ENCODE peak calls at places on chromosomes 6 and 20, in nine cellular contexts. One of them, this sample, is unnamed.

GRCh38 chr20:37729909-37730308 is 36.1 kb downstream of the CTNNBL1 start:
- DNase-seq in MCF 10A: no peak
- DNase-seq in neuronal stem cell: no peak
- DNase-seq in T-helper 2 cell: no peak
- DNase-seq in H1: no peak
- DNase-seq in cardiac fibroblast: peak
- DNase-seq in activated naive CD4-positive, alpha-beta T cell treated with anti-CD3 and anti-CD28 coated beads, Interleukin-2, amount 10 ng/mL, durations not matched to agents 7 days and 5 days: no peak
- DNase-seq in cerebellum: no peak
- DNase-seq in left ventricle myocardium superior: no peak
- DNase-seq in this sample: peak

GRCh38 chr6:491233-491632 is 99.7 kb downstream of the IRF4 start:
- DNase-seq in cerebellum: no peak
- DNase-seq in left ventricle myocardium superior: no peak
- DNase-seq in T-helper 2 cell: no peak
- DNase-seq in cardiac fibroblast: no peak
- DNase-seq in MCF 10A: no peak
- DNase-seq in neuronal stem cell: no peak
- DNase-seq in activated naive CD4-positive, alpha-beta T cell treated with anti-CD3 and anti-CD28 coated beads, Interleukin-2, amount 10 ng/mL, durations not matched to agents 7 days and 5 days: peak
- DNase-seq in H1: no peak
- DNase-seq in this sample: peak

GRCh38 chr20:10763117-10763516 is 89.3 kb upstream of the JAG1 start:
- DNase-seq in activated naive CD4-positive, alpha-beta T cell treated with anti-CD3 and anti-CD28 coated beads, Interleukin-2, amount 10 ng/mL, durations not matched to agents 7 days and 5 days: no peak
- DNase-seq in neuronal stem cell: no peak
- DNase-seq in T-helper 2 cell: no peak
- DNase-seq in H1: no peak
- DNase-seq in cardiac fibroblast: peak
- DNase-seq in cerebellum: no peak
- DNase-seq in MCF 10A: no peak
- DNase-seq in left ventricle myocardium superior: no peak
- DNase-seq in this sample: peak

GRCh38 chr6:166989427-166990034 is 9.7 kb upstream of the CEP43 start:
- DNase-seq in cardiac fibroblast: peak
- DNase-seq in activated naive CD4-positive, alpha-beta T cell treated with anti-CD3 and anti-CD28 coated beads, Interleukin-2, amount 10 ng/mL, durations not matched to agents 7 days and 5 days: peak
- DNase-seq in T-helper 2 cell: no peak
- DNase-seq in cerebellum: peak
- DNase-seq in H1: no peak
- DNase-seq in MCF 10A: peak
- DNase-seq in neuronal stem cell: no peak
- DNase-seq in left ventricle myocardium superior: no peak
- DNase-seq in this sample: peak

GRCh38 chr20:60986757-60987156 is 265.3 kb upstream of the CDH4 start:
- DNase-seq in MCF 10A: no peak
- DNase-seq in cardiac fibroblast: no peak
- DNase-seq in T-helper 2 cell: no peak
- DNase-seq in activated naive CD4-positive, alpha-beta T cell treated with anti-CD3 and anti-CD28 coated beads, Interleukin-2, amount 10 ng/mL, durations not matched to agents 7 days and 5 days: no peak
- DNase-seq in cerebellum: peak
- DNase-seq in H1: no peak
- DNase-seq in left ventricle myocardium superior: no peak
- DNase-seq in neuronal stem cell: no peak
- DNase-seq in this sample: no peak

GRCh38 chr20:51456511-51457280 is 85.8 kb downstream of the NFATC2 start:
- DNase-seq in left ventricle myocardium superior: peak
- DNase-seq in activated naive CD4-positive, alpha-beta T cell treated with anti-CD3 and anti-CD28 coated beads, Interleukin-2, amount 10 ng/mL, durations not matched to agents 7 days and 5 days: no peak
- DNase-seq in neuronal stem cell: no peak
- DNase-seq in H1: no peak
- DNase-seq in cardiac fibroblast: peak
- DNase-seq in cerebellum: peak
- DNase-seq in MCF 10A: peak
- DNase-seq in T-helper 2 cell: no peak
- DNase-seq in this sample: peak

GRCh38 chr6:168208854-168209253 is 110.7 kb downstream of the DACT2 start:
- DNase-seq in MCF 10A: no peak
- DNase-seq in T-helper 2 cell: no peak
- DNase-seq in activated naive CD4-positive, alpha-beta T cell treated with anti-CD3 and anti-CD28 coated beads, Interleukin-2, amount 10 ng/mL, durations not matched to agents 7 days and 5 days: no peak
- DNase-seq in cerebellum: no peak
- DNase-seq in cardiac fibroblast: no peak
- DNase-seq in left ventricle myocardium superior: no peak
- DNase-seq in neuronal stem cell: no peak
- DNase-seq in H1: peak
- DNase-seq in this sample: no peak

GRCh38 chr20:9220874-9221547 is 152.1 kb downstream of the PLCB4 start:
- DNase-seq in H1: no peak
- DNase-seq in T-helper 2 cell: no peak
- DNase-seq in cerebellum: no peak
- DNase-seq in left ventricle myocardium superior: no peak
- DNase-seq in activated naive CD4-positive, alpha-beta T cell treated with anti-CD3 and anti-CD28 coated beads, Interleukin-2, amount 10 ng/mL, durations not matched to agents 7 days and 5 days: no peak
- DNase-seq in cardiac fibroblast: peak
- DNase-seq in MCF 10A: no peak
- DNase-seq in neuronal stem cell: no peak
- DNase-seq in this sample: peak

GRCh38 chr6:25175216-25175615 is 104.0 kb upstream of the CARMIL1 start:
- DNase-seq in H1: no peak
- DNase-seq in neuronal stem cell: no peak
- DNase-seq in left ventricle myocardium superior: no peak
- DNase-seq in MCF 10A: peak
- DNase-seq in T-helper 2 cell: no peak
- DNase-seq in cardiac fibroblast: peak
- DNase-seq in activated naive CD4-positive, alpha-beta T cell treated with anti-CD3 and anti-CD28 coated beads, Interleukin-2, amount 10 ng/mL, durations not matched to agents 7 days and 5 days: no peak
- DNase-seq in cerebellum: no peak
- DNase-seq in this sample: peak

GRCh38 chr6:152700427-152700826 is 2.7 kb downstream of the MYCT1 start:
- DNase-seq in MCF 10A: no peak
- DNase-seq in H1: no peak
- DNase-seq in T-helper 2 cell: no peak
- DNase-seq in left ventricle myocardium superior: no peak
- DNase-seq in neuronal stem cell: no peak
- DNase-seq in cerebellum: no peak
- DNase-seq in cardiac fibroblast: peak
- DNase-seq in activated naive CD4-positive, alpha-beta T cell treated with anti-CD3 and anti-CD28 coated beads, Interleukin-2, amount 10 ng/mL, durations not matched to agents 7 days and 5 days: no peak
- DNase-seq in this sample: no peak

GRCh38 chr6:77457720-77458349 is 5.5 kb downstream of the HTR1B start:
- DNase-seq in left ventricle myocardium superior: peak
- DNase-seq in H1: peak
- DNase-seq in activated naive CD4-positive, alpha-beta T cell treated with anti-CD3 and anti-CD28 coated beads, Interleukin-2, amount 10 ng/mL, durations not matched to agents 7 days and 5 days: peak
- DNase-seq in neuronal stem cell: peak
- DNase-seq in MCF 10A: peak
- DNase-seq in T-helper 2 cell: no peak
- DNase-seq in cardiac fibroblast: peak
- DNase-seq in cerebellum: no peak
- DNase-seq in this sample: peak

GRCh38 chr6:40393641-40394040 is 193.5 kb downstream of the LRFN2 start:
- DNase-seq in cardiac fibroblast: no peak
- DNase-seq in cerebellum: no peak
- DNase-seq in T-helper 2 cell: no peak
- DNase-seq in neuronal stem cell: no peak
- DNase-seq in H1: peak
- DNase-seq in activated naive CD4-positive, alpha-beta T cell treated with anti-CD3 and anti-CD28 coated beads, Interleukin-2, amount 10 ng/mL, durations not matched to agents 7 days and 5 days: peak
- DNase-seq in MCF 10A: no peak
- DNase-seq in left ventricle myocardium superior: no peak
- DNase-seq in this sample: no peak

GRCh38 chr20:24762371-24762770 is 186.7 kb upstream of the CST7 start:
- DNase-seq in H1: no peak
- DNase-seq in neuronal stem cell: no peak
- DNase-seq in MCF 10A: no peak
- DNase-seq in activated naive CD4-positive, alpha-beta T cell treated with anti-CD3 and anti-CD28 coated beads, Interleukin-2, amount 10 ng/mL, durations not matched to agents 7 days and 5 days: no peak
- DNase-seq in T-helper 2 cell: no peak
- DNase-seq in cardiac fibroblast: no peak
- DNase-seq in cerebellum: no peak
- DNase-seq in left ventricle myocardium superior: no peak
- DNase-seq in this sample: no peak

GRCh38 chr6:66198062-66198624 is 491.1 kb upstream of the EYS start:
- DNase-seq in H1: no peak
- DNase-seq in T-helper 2 cell: no peak
- DNase-seq in cerebellum: no peak
- DNase-seq in neuronal stem cell: no peak
- DNase-seq in MCF 10A: no peak
- DNase-seq in activated naive CD4-positive, alpha-beta T cell treated with anti-CD3 and anti-CD28 coated beads, Interleukin-2, amount 10 ng/mL, durations not matched to agents 7 days and 5 days: no peak
- DNase-seq in left ventricle myocardium superior: no peak
- DNase-seq in cardiac fibroblast: no peak
- DNase-seq in this sample: no peak

GRCh38 chr6:32046450-32047083 is 8.4 kb downstream of the CYP21A2 start:
- DNase-seq in T-helper 2 cell: no peak
- DNase-seq in activated naive CD4-positive, alpha-beta T cell treated with anti-CD3 and anti-CD28 coated beads, Interleukin-2, amount 10 ng/mL, durations not matched to agents 7 days and 5 days: no peak
- DNase-seq in MCF 10A: peak
- DNase-seq in cerebellum: no peak
- DNase-seq in neuronal stem cell: peak
- DNase-seq in H1: peak
- DNase-seq in cardiac fibroblast: peak
- DNase-seq in left ventricle myocardium superior: peak
- DNase-seq in this sample: peak

GRCh38 chr6:130655586-130655985 is 171.6 kb upstream of the SMLR1 start:
- DNase-seq in cerebellum: no peak
- DNase-seq in MCF 10A: no peak
- DNase-seq in H1: no peak
- DNase-seq in activated naive CD4-positive, alpha-beta T cell treated with anti-CD3 and anti-CD28 coated beads, Interleukin-2, amount 10 ng/mL, durations not matched to agents 7 days and 5 days: no peak
- DNase-seq in T-helper 2 cell: no peak
- DNase-seq in neuronal stem cell: no peak
- DNase-seq in left ventricle myocardium superior: no peak
- DNase-seq in cardiac fibroblast: no peak
- DNase-seq in this sample: no peak

GRCh38 chr20:48586728-48587127 is 241.1 kb downstream of the PREX1 start:
- DNase-seq in neuronal stem cell: no peak
- DNase-seq in T-helper 2 cell: no peak
- DNase-seq in H1: no peak
- DNase-seq in activated naive CD4-positive, alpha-beta T cell treated with anti-CD3 and anti-CD28 coated beads, Interleukin-2, amount 10 ng/mL, durations not matched to agents 7 days and 5 days: no peak
- DNase-seq in left ventricle myocardium superior: no peak
- DNase-seq in MCF 10A: no peak
- DNase-seq in cerebellum: no peak
- DNase-seq in cardiac fibroblast: no peak
- DNase-seq in this sample: no peak

GRCh38 chr6:49462599-49462926 is 490 bp downstream of the MMUT start:
- DNase-seq in cardiac fibroblast: no peak
- DNase-seq in T-helper 2 cell: no peak
- DNase-seq in cerebellum: peak
- DNase-seq in neuronal stem cell: no peak
- DNase-seq in MCF 10A: no peak
- DNase-seq in H1: no peak
- DNase-seq in activated naive CD4-positive, alpha-beta T cell treated with anti-CD3 and anti-CD28 coated beads, Interleukin-2, amount 10 ng/mL, durations not matched to agents 7 days and 5 days: no peak
- DNase-seq in left ventricle myocardium superior: no peak
- DNase-seq in this sample: no peak

GRCh38 chr6:168089186-168090063 is 10.4 kb upstream of the FRMD1 start:
- DNase-seq in T-helper 2 cell: no peak
- DNase-seq in cerebellum: no peak
- DNase-seq in activated naive CD4-positive, alpha-beta T cell treated with anti-CD3 and anti-CD28 coated beads, Interleukin-2, amount 10 ng/mL, durations not matched to agents 7 days and 5 days: no peak
- DNase-seq in cardiac fibroblast: no peak
- DNase-seq in neuronal stem cell: no peak
- DNase-seq in MCF 10A: no peak
- DNase-seq in H1: no peak
- DNase-seq in left ventricle myocardium superior: peak
- DNase-seq in this sample: no peak

GRCh38 chr20:30811896-30812671 is 445.4 kb upstream of the DEFB115 start:
- DNase-seq in left ventricle myocardium superior: peak
- DNase-seq in cerebellum: peak
- DNase-seq in T-helper 2 cell: no peak
- DNase-seq in cardiac fibroblast: peak
- DNase-seq in neuronal stem cell: peak
- DNase-seq in activated naive CD4-positive, alpha-beta T cell treated with anti-CD3 and anti-CD28 coated beads, Interleukin-2, amount 10 ng/mL, durations not matched to agents 7 days and 5 days: peak
- DNase-seq in MCF 10A: no peak
- DNase-seq in H1: peak
- DNase-seq in this sample: peak

GRCh38 chr6:109226353-109226752 is 131.0 kb downstream of the CEP57L1 start:
- DNase-seq in left ventricle myocardium superior: no peak
- DNase-seq in H1: no peak
- DNase-seq in MCF 10A: no peak
- DNase-seq in cardiac fibroblast: no peak
- DNase-seq in activated naive CD4-positive, alpha-beta T cell treated with anti-CD3 and anti-CD28 coated beads, Interleukin-2, amount 10 ng/mL, durations not matched to agents 7 days and 5 days: no peak
- DNase-seq in cerebellum: no peak
- DNase-seq in T-helper 2 cell: no peak
- DNase-seq in neuronal stem cell: no peak
- DNase-seq in this sample: no peak

GRCh38 chr20:63836335-63837133 is 5.5 kb upstream of the ZBTB46 start:
- DNase-seq in activated naive CD4-positive, alpha-beta T cell treated with anti-CD3 and anti-CD28 coated beads, Interleukin-2, amount 10 ng/mL, durations not matched to agents 7 days and 5 days: no peak
- DNase-seq in H1: no peak
- DNase-seq in left ventricle myocardium superior: no peak
- DNase-seq in neuronal stem cell: no peak
- DNase-seq in cardiac fibroblast: no peak
- DNase-seq in cerebellum: peak
- DNase-seq in T-helper 2 cell: no peak
- DNase-seq in MCF 10A: no peak
- DNase-seq in this sample: no peak

GRCh38 chr6:153117986-153118886 is 12.8 kb downstream of the RGS17 start:
- DNase-seq in H1: no peak
- DNase-seq in neuronal stem cell: no peak
- DNase-seq in left ventricle myocardium superior: no peak
- DNase-seq in T-helper 2 cell: no peak
- DNase-seq in cardiac fibroblast: peak
- DNase-seq in activated naive CD4-positive, alpha-beta T cell treated with anti-CD3 and anti-CD28 coated beads, Interleukin-2, amount 10 ng/mL, durations not matched to agents 7 days and 5 days: no peak
- DNase-seq in cerebellum: no peak
- DNase-seq in MCF 10A: peak
- DNase-seq in this sample: peak

This sample was measured in astrocyte of the spinal cord.